ENCODE peak calls at places on chromosomes 5 and 9, in eight cellular contexts. R, S, B, O, F, U, G and X are unnamed samples.

GRCh38 chr9:82320566-82320965 is 332.0 kb downstream of the SPATA31D1 start:
- DNase-seq in R (no peak), S (no peak), B (no peak), O (no peak), F (no peak), U (no peak), G (no peak), X (no peak)

GRCh38 chr5:91332267-91333044 is 50.7 kb downstream of the ARRDC3 start:
- DNase-seq in R (peak; percentile 78), S (no peak), B (no peak), O (no peak), F (no peak), U (no peak), G (no peak), X (no peak)

GRCh38 chr5:149036168-149036567 is 26.7 kb downstream of the SH3TC2 start:
- DNase-seq in R (no peak), S (no peak), B (no peak), O (no peak), F (no peak), U (no peak), G (no peak), X (no peak)

GRCh38 chr5:98109561-98110006 is 663.9 kb upstream of the RGMB start:
- DNase-seq in R (no peak), S (no peak), B (no peak), O (no peak), F (no peak), U (no peak), G (no peak), X (no peak)

GRCh38 chr9:126112135-126112720 is 214.4 kb upstream of the MVB12B start:
- DNase-seq in R (no peak), S (peak; percentile 22), B (no peak), O (no peak), F (no peak), U (peak; percentile 56), G (no peak), X (no peak)

GRCh38 chr5:106020889-106021288 is 1649.8 kb downstream of the EFNA5 start:
- DNase-seq in R (no peak), S (no peak), B (no peak), O (no peak), F (no peak), U (no peak), G (no peak), X (no peak)

GRCh38 chr9:18441245-18441644 is 32.7 kb upstream of the ADAMTSL1 start:
- DNase-seq in R (no peak), S (no peak), B (no peak), O (no peak), F (no peak), U (no peak), G (no peak), X (no peak)

GRCh38 chr9:38149647-38150046 is 80.6 kb upstream of the SHB start:
- DNase-seq in R (no peak), S (no peak), B (no peak), O (no peak), F (no peak), U (no peak), G (no peak), X (no peak)

GRCh38 chr9:116207371-116208111 is 54.0 kb downstream of the PAPPA start:
- DNase-seq in R (no peak), S (no peak), B (no peak), O (no peak), F (no peak), U (no peak), G (peak; percentile 66), X (no peak)

GRCh38 chr9:93949073-93949693 is 6.0 kb downstream of the BARX1 start:
- DNase-seq in R (no peak), S (no peak), B (no peak), O (peak; percentile 34), F (no peak), U (no peak), G (no peak), X (no peak)

GRCh38 chr5:33153373-33153772 is 287.4 kb upstream of the TARS1 start:
- DNase-seq in R (no peak), S (no peak), B (no peak), O (no peak), F (no peak), U (no peak), G (no peak), X (no peak)

GRCh38 chr5:112548246-112548982 is 129.3 kb upstream of the EPB41L4A start:
- DNase-seq in R (no peak), S (no peak), B (no peak), O (no peak), F (no peak), U (no peak), G (peak; percentile 53), X (no peak)

GRCh38 chr9:78472111-78472510 is 175.2 kb downstream of the PSAT1 start:
- DNase-seq in R (no peak), S (no peak), B (no peak), O (no peak), F (no peak), U (no peak), G (no peak), X (no peak)

DNA sequence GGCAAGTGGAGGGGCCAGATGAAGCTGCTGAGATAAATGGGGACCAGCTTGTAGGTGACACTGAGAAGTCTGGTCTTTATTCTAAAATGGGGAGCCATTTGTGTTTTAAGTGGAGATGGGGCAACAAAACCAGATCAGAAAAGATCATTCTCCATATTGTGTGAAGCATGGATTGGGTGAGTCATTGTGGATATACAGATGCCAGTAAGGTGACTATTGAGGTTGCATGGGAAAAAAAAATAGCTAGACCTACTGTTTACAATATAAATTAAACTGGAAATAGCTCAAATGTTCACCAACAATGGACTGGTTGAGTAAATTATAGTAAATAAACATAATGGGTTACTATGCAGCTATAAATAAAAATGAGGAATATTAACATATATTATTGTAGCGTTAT is 5.4 kb upstream of the MAP1B start:
- DNase-seq in R (no peak), S (no peak), B (no peak), O (no peak), F (no peak), U (no peak), G (no peak), X (no peak)
- TF ChIP-seq POLR2A in R (no peak), S (no peak), B (no peak), O (no peak), F (no peak), U (no peak), G (no peak), X (no peak)

DNA sequence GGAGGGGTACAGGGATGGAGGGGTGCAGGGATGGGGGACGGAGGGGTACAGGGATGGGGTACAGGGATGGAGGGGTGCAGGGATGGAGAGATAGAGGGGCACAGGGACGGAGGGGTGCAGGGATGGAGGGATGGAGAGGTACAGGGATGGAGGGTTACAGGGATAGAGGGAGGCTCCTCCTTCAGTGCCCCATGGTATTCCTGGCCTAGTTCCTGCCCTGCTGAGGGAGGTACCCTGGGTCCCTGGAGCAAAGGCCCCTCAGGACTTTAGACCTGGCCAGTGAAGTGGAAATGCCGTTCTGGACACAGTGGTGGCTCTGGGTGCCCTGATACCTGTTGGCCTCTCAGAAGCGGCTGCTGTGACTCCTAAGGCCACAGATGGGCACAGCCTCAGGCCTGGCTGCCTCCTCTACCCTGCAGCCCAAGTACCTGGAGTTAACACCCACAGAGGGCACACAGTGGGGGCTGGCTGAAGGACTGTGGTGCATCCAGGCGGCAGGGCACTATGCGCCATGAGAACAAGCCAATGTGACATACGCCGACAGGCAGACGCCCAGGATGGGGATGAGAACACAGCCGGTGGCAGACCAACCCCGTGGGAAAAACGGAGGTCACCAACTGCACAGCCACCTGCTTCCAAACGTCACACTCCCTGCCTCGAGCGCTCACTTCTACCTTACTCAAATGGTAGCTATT is 8.4 kb downstream of the PTGES2 start:
- DNase-seq in R (no peak), S (peak; percentile 57), B (peak; percentile 90), O (peak; percentile 39), F (no peak), U (peak; percentile 25), G (peak; percentile 0), X (no peak)
- TF ChIP-seq POLR2A in R (peak; percentile 19), S (no peak), B (no peak), O (no peak), F (no peak), U (no peak), G (no peak), X (no peak)

GRCh38 chr9:124259273-124260078 is 1.7 kb downstream of the NEK6 start:
- DNase-seq in R (peak; percentile 91), S (no peak), B (peak; percentile 88), O (peak; percentile 73), F (no peak), U (peak; percentile 84), G (peak; percentile 42), X (peak; percentile 83)
- TF ChIP-seq POLR2A in R (peak; percentile 64), S (no peak), B (peak; percentile 65), O (no peak), F (no peak), U (no peak), G (no peak), X (no peak)

GRCh38 chr5:81545911-81546310 is 152.0 kb upstream of the ACOT12 start:
- DNase-seq in R (no peak), S (no peak), B (no peak), O (no peak), F (no peak), U (no peak), G (no peak), X (no peak)
- TF ChIP-seq POLR2A in R (no peak), S (no peak), B (no peak), O (no peak), F (no peak), U (no peak), G (no peak), X (no peak)

GRCh38 chr9:2623046-2623865 is 1.7 kb downstream of the VLDLR start:
- DNase-seq in R (peak; percentile 33), S (peak; percentile 61), B (peak; percentile 83), O (peak; percentile 47), F (no peak), U (peak; percentile 68), G (peak; percentile 91), X (peak; percentile 69)
- TF ChIP-seq POLR2A in R (no peak), S (no peak), B (peak; percentile 87), O (no peak), F (no peak), U (no peak), G (peak; percentile 34), X (no peak)